ENCODE peak calls at places on chromosomes 16 and 17, in eight cellular contexts. W is activated CD8-positive, alpha-beta memory T cell treated with anti-CD3 and anti-CD28 coated beads, Interleukin-2, amount 10 ng/mL, durations not matched to agents 7 days and 5 days; P is stimulated activated CD8-positive, alpha-beta memory T cell treated with anti-CD3 and anti-CD28 coated beads, Interleukin-7, amount 100 ng/mL, for 1 hour; G is thoracic aorta; V is GDM1; K is substantia nigra; J is osteocyte; A is left cardiac atrium. O is an unnamed sample.

GRCh38 chr16:14527411-14528044 is 102.5 kb downstream of the PARN start:
- DNase-seq in W (no peak), P (no peak), G (no peak), V (no peak), K (no peak), J (no peak), A (no peak), O (no peak)

GRCh38 chr17:59490259-59490658 is 75.2 kb upstream of the DHX40 start:
- DNase-seq in W (no peak), P (no peak), G (no peak), V (no peak), K (no peak), J (no peak), A (no peak), O (no peak)

GRCh38 chr17:7836596-7837374 is 2.8 kb downstream of the KDM6B start:
- DNase-seq in W (peak), P (no peak), G (peak), V (peak), K (peak), J (peak), A (peak), O (peak)

GRCh38 chr17:27609606-27610303 is 21.2 kb upstream of the LGALS9 start:
- DNase-seq in W (peak), P (no peak), G (no peak), V (peak), K (peak), J (no peak), A (no peak), O (peak)

GRCh38 chr16:27237229-27238015 is 31.1 kb downstream of the NSMCE1 start:
- DNase-seq in W (peak), P (peak), G (no peak), V (peak), K (no peak), J (no peak), A (no peak), O (no peak)

GRCh38 chr16:11674818-11675560 is 6.7 kb downstream of the SNN start:
- DNase-seq in W (no peak), P (no peak), G (no peak), V (no peak), K (peak), J (no peak), A (no peak), O (peak)

GRCh38 chr17:12727076-12727750 is 61.5 kb downstream of the MYOCD start:
- DNase-seq in W (no peak), P (no peak), G (no peak), V (no peak), K (no peak), J (no peak), A (no peak), O (no peak)

GRCh38 chr16:81697321-81697885 is 81.7 kb upstream of the PLCG2 start:
- DNase-seq in W (peak), P (peak), G (no peak), V (no peak), K (peak), J (no peak), A (no peak), O (peak)

GRCh38 chr17:78748730-78749317 is 33.2 kb downstream of the CYTH1 start:
- DNase-seq in W (peak), P (peak), G (no peak), V (peak), K (no peak), J (no peak), A (peak), O (no peak)

GRCh38 chr16:30997000-30997886 is 12.2 kb downstream of the HSD3B7 start:
- DNase-seq in W (peak), P (peak), G (peak), V (no peak), K (peak), J (no peak), A (peak), O (peak)

GRCh38 chr17:3639981-3640596 is 3.5 kb downstream of the CTNS start:
- DNase-seq in W (peak), P (no peak), G (no peak), V (peak), K (no peak), J (no peak), A (no peak), O (no peak)

GRCh38 chr16:51465026-51465425 is 314.0 kb upstream of the SALL1 start:
- DNase-seq in W (no peak), P (no peak), G (no peak), V (no peak), K (no peak), J (no peak), A (no peak), O (no peak)

GRCh38 chr16:27974896-27975540 is 88.5 kb downstream of the GSG1L start:
- DNase-seq in W (no peak), P (no peak), G (no peak), V (no peak), K (no peak), J (peak), A (no peak), O (no peak)

GRCh38 chr17:29004081-29004692 is 1.6 kb downstream of the SEZ6 start:
- DNase-seq in W (no peak), P (no peak), G (no peak), V (no peak), K (peak), J (no peak), A (no peak), O (no peak)

GRCh38 chr16:15599303-15600070 is 43.5 kb downstream of the MARF1 start:
- DNase-seq in W (no peak), P (no peak), G (no peak), V (no peak), K (no peak), J (no peak), A (no peak), O (no peak)

GRCh38 chr17:81566461-81567126 is 14.4 kb upstream of the FAAP100 start:
- DNase-seq in W (no peak), P (no peak), G (peak), V (peak), K (peak), J (peak), A (peak), O (peak)

GRCh38 chr17:83006515-83007455 is 72.6 kb upstream of the METRNL start:
- DNase-seq in W (no peak), P (no peak), G (no peak), V (no peak), K (no peak), J (no peak), A (no peak), O (no peak)

GRCh38 chr16:86836503-86837125 is 258.3 kb downstream of the FOXL1 start:
- DNase-seq in W (no peak), P (no peak), G (no peak), V (no peak), K (no peak), J (no peak), A (no peak), O (no peak)

GRCh38 chr16:20784204-20784603 is 20.4 kb downstream of the ACSM3 start:
- DNase-seq in W (no peak), P (no peak), G (no peak), V (no peak), K (no peak), J (no peak), A (no peak), O (no peak)

GRCh38 chr16:46903255-46903905 is 19.2 kb downstream of the GPT2 start:
- DNase-seq in W (no peak), P (no peak), G (no peak), V (no peak), K (no peak), J (no peak), A (no peak), O (no peak)

GRCh38 chr17:16091773-16092172 is 92.1 kb downstream of the TTC19 start:
- DNase-seq in W (no peak), P (no peak), G (no peak), V (no peak), K (no peak), J (no peak), A (no peak), O (no peak)

GRCh38 chr17:44872131-44872768 is 24.6 kb downstream of the HIGD1B start:
- DNase-seq in W (no peak), P (no peak), G (peak), V (no peak), K (no peak), J (no peak), A (peak), O (no peak)

GRCh38 chr17:29570521-29570920 is 2.0 kb downstream of the TP53I13 start:
- DNase-seq in W (peak), P (no peak), G (no peak), V (no peak), K (no peak), J (peak), A (no peak), O (no peak)

GRCh38 chr17:36938566-36939058 is 1.3 kb downstream of the LHX1 start:
- DNase-seq in W (no peak), P (no peak), G (no peak), V (no peak), K (no peak), J (no peak), A (no peak), O (no peak)

GRCh38 chr16:17467923-17468540 is 2.7 kb downstream of the XYLT1 start:
- DNase-seq in W (peak), P (no peak), G (no peak), V (peak), K (peak), J (no peak), A (peak), O (peak)

GRCh38 chr17:33297643-33298042 is 4.5 kb upstream of the ASIC2 start:
- DNase-seq in W (no peak), P (no peak), G (no peak), V (no peak), K (no peak), J (no peak), A (no peak), O (no peak)